ENCODE peak calls at places on chromosomes 13 and 19, in seven cellular contexts. C is K562, V is GM12878, N is GM12891, E is H1, X is GM12892, Q is HepG2. T is an unnamed sample.
A peak's percentile ranks its signal among the peaks of the same experiment; 100 is the strongest.

GRCh38 chr13:67308004-67308772 is 78.1 kb upstream of the PCDH9 start:
- DNase-seq in C (no peak), V (no peak), N (no peak), E (no peak), X (no peak), Q (no peak), T (no peak)

GRCh38 chr13:83905641-83906040 is 23.4 kb upstream of the SLITRK1 start:
- DNase-seq in C (no peak), V (no peak), N (no peak), E (no peak), X (no peak), Q (no peak), T (no peak)

GRCh38 chr19:28169168-28169862 is 1043.6 kb downstream of the UQCRFS1 start:
- DNase-seq in C (no peak), V (no peak), N (no peak), E (peak; percentile 51), X (no peak), Q (no peak), T (no peak)

GRCh38 chr13:48526269-48526668 is 6.6 kb downstream of the RCBTB2 start:
- DNase-seq in C (no peak), V (no peak), N (no peak), E (no peak), X (no peak), Q (no peak), T (no peak)

GRCh38 chr13:51816604-51817254 is 12.8 kb upstream of the DHRS12 start:
- DNase-seq in C (peak; percentile 21), V (no peak), N (no peak), E (no peak), X (no peak), Q (no peak), T (no peak)

GRCh38 chr13:89832827-89833226 is 1514.7 kb upstream of the MIR17HG start:
- DNase-seq in C (no peak), V (no peak), N (no peak), E (no peak), X (no peak), Q (no peak), T (no peak)

GRCh38 chr13:108807841-108808240 is 178.4 kb downstream of the MYO16 start:
- DNase-seq in C (no peak), V (no peak), N (no peak), E (no peak), X (no peak), Q (no peak), T (no peak)

GRCh38 chr13:64180756-64181155 is 2765.1 kb upstream of the PCDH20 start:
- DNase-seq in C (no peak), V (no peak), N (no peak), E (no peak), X (no peak), Q (no peak), T (no peak)

GRCh38 chr19:2282062-2282861 is at the start of gene PEAK3:
- DNase-seq in C (peak; percentile 56), V (no peak), N (no peak), E (peak; percentile 79), X (no peak), Q (no peak), T (peak; percentile 80)

GRCh38 chr13:24208314-24208713 is 47.8 kb downstream of the SPATA13 start:
- DNase-seq in C (no peak), V (no peak), N (no peak), E (no peak), X (no peak), Q (no peak), T (no peak)

GRCh38 chr13:91776650-91777193 is 378.3 kb downstream of the GPC5 start:
- DNase-seq in C (no peak), V (no peak), N (no peak), E (no peak), X (no peak), Q (no peak), T (no peak)

GRCh38 chr19:17243854-17244617 is 1.7 kb downstream of the NR2F6 start:
- DNase-seq in C (peak; percentile 46), V (no peak), N (no peak), E (peak; percentile 71), X (no peak), Q (peak; percentile 51), T (peak; percentile 71)

GRCh38 chr19:2270157-2270571 is 11.8 kb downstream of the PEAK3 start:
- DNase-seq in C (peak; percentile 65), V (no peak), N (no peak), E (no peak), X (no peak), Q (no peak), T (no peak)

GRCh38 chr13:68099616-68100015 is 869.5 kb upstream of the PCDH9 start:
- DNase-seq in C (no peak), V (no peak), N (no peak), E (no peak), X (no peak), Q (no peak), T (no peak)

GRCh38 chr19:51066393-51066792 is 1.5 kb upstream of the KLK13 start:
- DNase-seq in C (no peak), V (no peak), N (no peak), E (no peak), X (no peak), Q (no peak), T (no peak)

DNA sequence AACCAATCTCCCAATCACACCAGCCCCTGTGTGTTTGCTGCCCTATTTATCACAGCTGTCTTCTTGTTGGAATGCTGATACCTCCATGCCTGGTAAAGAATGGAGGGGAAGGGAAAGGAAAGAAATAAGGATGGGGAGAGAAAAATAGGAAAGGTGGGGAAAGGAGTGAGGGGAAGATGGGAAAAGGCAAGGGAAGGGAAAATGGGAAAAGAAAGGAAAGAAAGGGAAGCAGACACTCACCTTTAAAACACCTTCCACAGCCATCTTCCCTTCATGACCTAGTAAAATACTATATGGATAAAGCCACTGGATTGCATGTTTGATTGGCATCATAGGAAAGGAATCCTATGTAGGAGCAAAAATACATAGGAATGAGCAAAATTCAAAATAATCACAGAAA is 77.8 kb downstream of the VWA8 start:
- DNase-seq in C (no peak), V (no peak), N (no peak), E (no peak), X (no peak), Q (no peak), T (no peak)
- TF ChIP-seq TAF1 in C (no peak), V (no peak), N (no peak), E (no peak), X (no peak), Q (no peak), T (no peak)

GRCh38 chr19:57192993-57193392 is 1.7 kb downstream of the ZNF264 start:
- DNase-seq in C (no peak), V (no peak), N (no peak), E (no peak), X (no peak), Q (no peak), T (no peak)
- TF ChIP-seq TAF1 in C (no peak), V (no peak), N (no peak), E (no peak), X (no peak), Q (no peak), T (no peak)

GRCh38 chr13:30346159-30346788 is 38.9 kb upstream of the KATNAL1 start:
- DNase-seq in C (no peak), V (peak; percentile 64), N (peak; percentile 32), E (no peak), X (no peak), Q (no peak), T (no peak)
- TF ChIP-seq TAF1 in C (no peak), V (no peak), N (no peak), E (no peak), X (no peak), Q (no peak), T (no peak)

GRCh38 chr13:29749401-29750177 is 100.8 kb downstream of the UBL3 start:
- DNase-seq in C (no peak), V (no peak), N (no peak), E (no peak), X (no peak), Q (no peak), T (no peak)
- TF ChIP-seq TAF1 in C (no peak), V (no peak), N (no peak), E (no peak), X (no peak), Q (no peak), T (no peak)

DNA sequence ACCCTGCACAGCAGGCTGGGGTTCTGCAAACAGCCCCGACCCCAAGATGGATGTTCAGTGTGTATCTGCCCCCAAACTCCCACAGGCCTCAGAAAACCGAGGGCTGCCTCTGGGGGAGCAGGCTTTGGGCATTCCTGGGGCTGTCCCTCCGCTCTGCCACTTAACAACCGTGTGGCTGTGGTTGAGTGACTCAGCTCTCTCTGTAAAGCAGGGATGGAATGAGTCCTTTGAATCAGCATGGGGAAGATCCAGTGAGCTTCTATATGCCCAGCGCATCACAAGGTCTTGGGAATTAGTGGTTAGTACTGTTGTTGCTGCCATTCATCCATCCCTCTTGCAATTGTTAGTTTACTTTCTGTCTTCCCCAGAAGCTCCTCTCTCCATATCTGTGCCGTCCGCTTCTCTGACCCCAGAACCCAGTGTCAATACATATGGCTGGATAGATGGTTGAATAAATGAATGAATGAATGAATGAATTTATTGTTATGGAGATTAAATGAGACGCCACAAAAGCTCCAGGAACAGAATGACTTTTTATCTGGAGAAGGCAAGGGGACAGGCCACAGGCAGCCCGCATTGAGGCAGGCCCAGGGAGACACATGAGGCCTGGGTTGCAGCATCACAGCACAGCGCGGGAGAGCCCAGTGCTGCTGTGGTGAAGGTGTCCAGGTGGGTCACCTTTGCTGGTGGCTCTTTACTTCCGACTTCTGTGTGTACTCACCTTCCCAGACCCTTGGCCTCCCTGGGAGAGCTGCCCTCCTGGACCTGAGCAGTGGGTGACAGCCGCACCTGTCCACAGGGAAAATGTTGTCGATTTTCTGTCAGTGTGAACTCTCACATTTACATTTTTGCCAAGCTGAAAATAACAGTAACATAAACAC is 89.3 kb downstream of the RGCC start:
- DNase-seq in C (no peak), V (no peak), N (no peak), E (no peak), X (no peak), Q (peak; percentile 21), T (no peak)
- TF ChIP-seq TAF1 in C (no peak), V (no peak), N (no peak), E (no peak), X (no peak), Q (no peak), T (no peak)

GRCh38 chr13:44397766-44398223 is 24.2 kb downstream of the SERP2 start:
- DNase-seq in C (peak; percentile 53), V (no peak), N (no peak), E (no peak), X (no peak), Q (no peak), T (no peak)
- TF ChIP-seq TAF1 in C (no peak), V (no peak), N (no peak), E (no peak), X (no peak), Q (no peak), T (no peak)

DNA sequence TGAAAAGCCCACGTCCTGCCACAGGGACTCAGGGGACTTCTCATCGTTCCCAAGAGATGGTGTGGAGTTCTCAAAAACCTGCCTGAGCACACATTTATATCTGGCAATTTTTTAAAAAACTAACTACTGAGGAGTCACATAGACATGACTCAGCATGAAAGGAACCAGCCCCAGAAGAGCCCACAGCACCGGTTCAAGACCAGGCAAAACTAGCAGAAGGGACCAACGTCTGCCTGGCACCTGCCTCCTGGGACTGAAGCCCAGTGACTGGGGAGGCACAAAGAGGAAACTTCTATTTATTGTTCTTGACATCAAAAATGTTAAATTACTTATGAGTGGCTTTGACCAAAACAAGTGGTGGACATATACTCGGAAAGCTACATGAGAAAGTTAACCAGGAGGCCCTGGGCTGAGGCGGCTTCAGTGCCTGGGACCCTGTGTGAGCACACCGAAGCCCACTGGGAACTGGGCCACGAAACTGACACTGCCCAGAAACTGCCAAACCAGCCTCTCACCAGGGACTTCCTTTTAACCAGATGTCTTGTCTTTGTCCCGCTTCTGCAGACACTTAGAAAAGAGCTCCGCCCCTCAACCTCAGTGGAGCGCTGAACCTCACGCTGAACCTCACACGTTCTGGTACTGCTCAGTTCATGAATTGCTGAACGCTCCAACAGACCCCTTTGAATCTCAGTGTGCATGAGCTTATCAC is 25.7 kb downstream of the C13orf46 start:
- DNase-seq in C (no peak), V (no peak), N (no peak), E (no peak), X (no peak), Q (no peak), T (no peak)
- TF ChIP-seq TAF1 in C (no peak), V (no peak), N (no peak), E (no peak), X (no peak), Q (no peak), T (no peak)

T was measured in SK-N-SH.